ENCODE peak calls at places on chromosomes 7 and 10, in four cellular contexts. B is HepG2, U is upper lobe of left lung, M is right lobe of liver. R is an unnamed sample. For H3K36me3, the result is how much of the 10 kb centered on the place peaks cover.

GRCh38 chr10:70283071-70283444 is 746 bp downstream of the NPFFR1 start:
- ATAC-seq in B (no peak), U (no peak), M (no peak), R (no peak)

GRCh38 chr7:138669364-138669763 is 31.8 kb downstream of the SVOPL start:
- ATAC-seq in M (no peak), U (no peak), B (peak), R (no peak)

GRCh38 chr7:102178410-102178809 is 108.3 kb upstream of the SH2B2 start:
- ATAC-seq in B (no peak), U (no peak), M (peak), R (no peak)

GRCh38 chr10:33337335-33337854 is 2.9 kb upstream of the NRP1 start:
- ATAC-seq in U (no peak), M (no peak), B (peak), R (no peak)

GRCh38 chr10:94859086-94859485 is 79.4 kb upstream of the CYP2C9 start:
- ATAC-seq in U (no peak), M (no peak), B (no peak), R (no peak)

GRCh38 chr10:128629111-128630096 is 503.2 kb upstream of the MKI67 start:
- ATAC-seq in B (no peak), U (no peak), M (no peak), R (peak)

GRCh38 chr7:64888561-64888900 is 14.5 kb upstream of the ZNF273 start:
- ATAC-seq in U (peak), M (peak), B (peak), R (peak)

GRCh38 chr7:129434846-129435318 is 650 bp downstream of the STRIP2 start:
- ATAC-seq in M (peak), U (no peak), B (peak), R (no peak)

GRCh38 chr10:5564537-5565204 is 39.9 kb downstream of the CALML3 start:
- ATAC-seq in M (peak), U (no peak), B (peak), R (no peak)

GRCh38 chr7:26151096-26151495 is 902 bp upstream of the NFE2L3 start:
- ATAC-seq in U (no peak), B (no peak), M (no peak), R (no peak)

GRCh38 chr10:95170790-95171189 is 23.2 kb upstream of the ACSM6 start:
- ATAC-seq in M (no peak), B (no peak), U (peak), R (no peak)

GRCh38 chr7:131365876-131366275 is 38.2 kb downstream of the MKLN1 start:
- ATAC-seq in M (peak), U (no peak), B (no peak), R (peak)

GRCh38 chr10:52308251-52309031 is 5.6 kb upstream of the DKK1 start:
- ATAC-seq in M (peak), U (peak), B (peak), R (peak)

GRCh38 chr7:20193242-20193777 is 23.9 kb downstream of the MACC1 start:
- ATAC-seq in B (no peak), U (no peak), M (no peak), R (no peak)

GRCh38 chr7:147096629-147097028 is 980.0 kb downstream of the CNTNAP2 start:
- ATAC-seq in U (no peak), M (no peak), B (no peak), R (no peak)

GRCh38 chr10:102651455-102652169 is 7.3 kb downstream of the TRIM8 start:
- ATAC-seq in B (no peak), M (no peak), U (no peak), R (no peak)
- H3K36me3 ChIP-seq in B (under half), M (under half), U (half or more), R (under half)

GRCh38 chr10:27242473-27242950 is 1.9 kb upstream of the ACBD5 start:
- ATAC-seq in B (no peak), M (no peak), U (no peak), R (no peak)

GRCh38 chr10:27242951-27243551 is 2.5 kb upstream of the ACBD5 start:
- ATAC-seq in U (peak), B (peak), M (peak), R (no peak)

GRCh38 chr10:27240891-27241639 is 468 bp upstream of the ACBD5 start:
- ATAC-seq in M (peak), B (peak), U (peak), R (peak)

GRCh38 chr10:27241640-27242472 is 1.3 kb upstream of the ACBD5 start:
- ATAC-seq in U (peak), M (peak), B (peak), R (peak)

DNA sequence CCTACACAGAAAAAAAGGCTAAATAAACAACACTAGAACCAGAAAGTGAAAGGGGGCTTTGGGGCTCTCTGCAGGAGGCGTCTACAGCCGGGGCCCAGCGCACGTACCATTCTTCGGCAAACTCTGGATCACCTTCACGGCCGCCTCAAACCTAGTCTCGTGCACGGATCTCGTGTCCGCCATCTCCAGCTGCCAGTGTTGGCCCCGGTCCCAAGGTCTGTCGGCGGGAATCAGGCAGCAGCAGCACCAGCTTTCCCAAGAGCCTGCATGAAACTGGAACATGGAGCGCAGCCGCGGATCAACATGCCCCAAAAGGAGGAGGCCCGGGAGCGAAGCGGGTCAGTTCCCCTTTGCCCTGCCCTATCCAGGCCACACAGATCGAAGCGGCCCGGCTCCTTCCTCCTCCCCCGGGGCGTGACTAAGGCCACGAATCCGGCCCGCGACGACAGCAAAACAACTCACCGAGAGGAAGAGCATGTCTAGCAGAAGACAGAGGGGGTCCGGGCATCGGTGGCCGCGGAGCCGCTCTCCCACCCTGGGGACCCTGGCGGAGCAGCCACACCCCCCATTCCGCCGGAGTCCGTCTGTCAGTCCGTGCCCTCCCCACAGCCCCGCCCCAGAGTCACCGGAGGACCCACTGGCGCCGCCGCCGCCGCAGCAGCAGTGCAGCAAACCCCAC is at the start of gene ACBD5:
- ATAC-seq in U (peak), B (peak), M (peak), R (peak)
- TF ChIP-seq POLR2A in U (peak), B (peak), M (peak), R (no peak)

GRCh38 chr7:100577103-100577502 is 3.4 kb upstream of the SAP25 start:
- ATAC-seq in M (no peak), U (no peak), B (no peak), R (no peak)
- H3K36me3 ChIP-seq in M (under half), U (half or more), B (under half), R (under half)

GRCh38 chr10:80454526-80455460 is 683 bp downstream of the TSPAN14 start:
- ATAC-seq in M (peak), U (peak), B (peak), R (peak)
- TF ChIP-seq POLR2A in M (no peak), U (peak), B (no peak), R (no peak)

DNA sequence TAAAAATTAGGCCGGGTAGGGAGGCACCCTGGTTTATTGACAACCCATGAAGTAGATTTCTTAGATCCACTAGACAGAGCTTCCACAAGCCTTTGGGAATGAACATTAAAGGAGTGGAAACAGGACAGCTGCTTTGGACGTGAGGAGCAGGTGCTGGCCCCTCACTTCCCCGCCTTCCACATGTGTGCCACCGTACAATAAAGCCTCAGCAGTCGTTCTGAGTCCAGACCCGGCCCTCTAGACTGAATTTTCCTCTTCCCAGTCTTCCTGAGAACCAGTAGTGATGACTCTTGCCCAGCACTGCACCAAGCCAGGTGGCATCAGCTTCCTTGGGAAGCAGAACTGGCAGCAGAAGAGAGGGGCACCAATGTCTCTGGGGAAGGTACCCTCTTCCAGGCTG is 282.4 kb downstream of the CELF2 start:
- ATAC-seq in M (peak), B (no peak), U (no peak), R (no peak)
- H3K36me3 ChIP-seq in M (under half), B (under half), U (half or more), R (under half)